ENCODE peak calls at places on chromosome 6, in six cellular contexts. K, E, U, P, S and C are unnamed samples.

GRCh38 chr6:110398778-110399177 is 16.6 kb downstream of the DDO start:
- DNase-seq in U (no peak), E (no peak), K (no peak), S (peak; percentile 88), P (no peak), C (no peak)

GRCh38 chr6:157266274-157267101 is 56.8 kb downstream of the TMEM242 start:
- DNase-seq in P (no peak), K (no peak), S (no peak), E (no peak), U (no peak), C (no peak)

GRCh38 chr6:132511159-132511835 is 1.6 kb downstream of the STX7 start:
- DNase-seq in S (no peak), K (peak; percentile 27), U (no peak), E (no peak), P (no peak), C (peak; percentile 25)

GRCh38 chr6:125792172-125792571 is 1.4 kb downstream of the NCOA7 start:
- DNase-seq in S (no peak), E (no peak), P (no peak), K (no peak), U (no peak), C (no peak)

GRCh38 chr6:551405-551804 is 105.5 kb downstream of the HUS1B start:
- DNase-seq in E (peak; percentile 92), S (peak; percentile 46), U (no peak), K (peak; percentile 34), P (peak; percentile 51), C (no peak)

GRCh38 chr6:147776631-147777030 is 268.1 kb downstream of the SAMD5 start:
- DNase-seq in P (no peak), E (no peak), S (no peak), U (no peak), K (no peak), C (no peak)

GRCh38 chr6:159376443-159377182 is 207.4 kb downstream of the FNDC1 start:
- DNase-seq in S (no peak), P (no peak), E (no peak), K (no peak), U (no peak), C (no peak)

GRCh38 chr6:149331871-149332270 is 14.4 kb downstream of the TAB2 start:
- DNase-seq in S (no peak), E (no peak), K (no peak), U (no peak), P (no peak), C (no peak)

GRCh38 chr6:145814035-145814500 is 527 bp downstream of the FBXO30 start:
- DNase-seq in P (peak; percentile 16), K (no peak), S (peak; percentile 76), U (no peak), E (peak; percentile 71), C (peak; percentile 46)

GRCh38 chr6:45479834-45480696 is 102.3 kb upstream of the SUPT3H start:
- DNase-seq in K (peak; percentile 10), E (no peak), S (peak; percentile 50), U (no peak), P (no peak), C (peak; percentile 56)

GRCh38 chr6:7073810-7074525 is 33.8 kb upstream of the RREB1 start:
- DNase-seq in K (peak; percentile 87), S (no peak), E (no peak), P (no peak), U (no peak), C (peak; percentile 84)

GRCh38 chr6:31738048-31738979 is 1.5 kb upstream of the MSH5 start:
- DNase-seq in K (peak; percentile 80), S (peak; percentile 85), E (peak; percentile 44), U (no peak), P (no peak), C (peak; percentile 87)

GRCh38 chr6:22271044-22271443 is 25.8 kb downstream of the PRL start:
- DNase-seq in E (no peak), S (no peak), P (no peak), K (peak; percentile 50), U (no peak), C (peak; percentile 68)

GRCh38 chr6:167523426-167523825 is 198.5 kb downstream of the TTLL2 start:
- DNase-seq in S (no peak), P (no peak), E (no peak), K (no peak), U (no peak), C (no peak)

GRCh38 chr6:31834367-31834703 is 6.8 kb downstream of the HSPA1B start:
- DNase-seq in S (peak; percentile 90), U (peak; percentile 77), E (peak; percentile 93), P (peak; percentile 60), K (peak; percentile 87), C (peak; percentile 92)

GRCh38 chr6:12324741-12325140 is 34.6 kb downstream of the EDN1 start:
- DNase-seq in E (peak; percentile 74), P (peak; percentile 38), K (no peak), S (no peak), U (peak; percentile 22), C (no peak)

GRCh38 chr6:140041571-140042332 is 667.3 kb upstream of the CITED2 start:
- DNase-seq in E (no peak), P (no peak), K (no peak), U (no peak), S (no peak), C (no peak)

GRCh38 chr6:20943036-20943627 is 408.9 kb downstream of the CDKAL1 start:
- DNase-seq in U (no peak), K (no peak), P (no peak), E (no peak), S (peak; percentile 10), C (no peak)

GRCh38 chr6:88725111-88725711 is 238.2 kb downstream of the RNGTT start:
- DNase-seq in K (peak; percentile 10), P (no peak), U (no peak), S (peak; percentile 77), E (peak; percentile 89), C (no peak)

GRCh38 chr6:139148557-139149220 is 13.8 kb downstream of the HECA start:
- DNase-seq in K (no peak), S (no peak), P (no peak), E (no peak), U (no peak), C (no peak)

GRCh38 chr6:132334517-132334876 is 66.8 kb downstream of the MOXD1 start:
- DNase-seq in E (no peak), K (no peak), P (no peak), S (no peak), U (no peak), C (no peak)

GRCh38 chr6:149043476-149044130 is 273.9 kb upstream of the TAB2 start:
- DNase-seq in E (peak; percentile 68), P (peak; percentile 22), U (peak; percentile 45), S (peak; percentile 60), K (peak; percentile 21), C (peak; percentile 40)

GRCh38 chr6:28488916-28489365 is 26.7 kb downstream of the GPX6 start:
- DNase-seq in P (peak; percentile 28), E (peak; percentile 65), S (peak; percentile 89), K (no peak), U (peak; percentile 72), C (peak; percentile 75)

GRCh38 chr6:109454483-109455160 is 950 bp downstream of the MICAL1 start:
- DNase-seq in S (peak; percentile 21), P (no peak), K (peak; percentile 74), U (no peak), E (peak; percentile 23), C (peak; percentile 51)

GRCh38 chr6:4732691-4733315 is 43.4 kb upstream of the CDYL start:
- DNase-seq in S (peak; percentile 71), K (no peak), P (peak; percentile 35), E (peak; percentile 93), U (peak; percentile 31), C (peak; percentile 26)

GRCh38 chr6:113359155-113360140 is 497.7 kb upstream of the MARCKS start:
- DNase-seq in S (no peak), E (no peak), P (no peak), U (no peak), K (no peak), C (no peak)

GRCh38 chr6:25655746-25656145 is 3.7 kb downstream of the SCGN start:
- DNase-seq in S (no peak), U (no peak), K (no peak), E (no peak), P (no peak), C (no peak)

GRCh38 chr6:128249429-128249828 is 271.0 kb downstream of the PTPRK start:
- DNase-seq in E (no peak), P (no peak), S (no peak), U (no peak), K (no peak), C (no peak)